ENCODE peak calls at places on chromosome 3, in ten cellular contexts. One of them, this sample, is unnamed.

GRCh38 chr3:16377847-16378302 is 112.9 kb downstream of the OXNAD1 start:
- DNase-seq in RWPE2: no peak
- DNase-seq in CD8-positive, alpha-beta T cell: no peak
- DNase-seq in ovary: no peak
- DNase-seq in K562: no peak
- DNase-seq in lower lobe of right lung: no peak
- DNase-seq in heart left ventricle: no peak
- DNase-seq in Peyer's patch: no peak
- DNase-seq in tibial artery: no peak
- DNase-seq in A549: no peak
- DNase-seq in this sample: no peak

GRCh38 chr3:107690522-107691138 is 167.9 kb downstream of the BBX start:
- DNase-seq in K562: peak; percentile 10
- DNase-seq in CD8-positive, alpha-beta T cell: no peak
- DNase-seq in RWPE2: no peak
- DNase-seq in A549: peak; percentile 30
- DNase-seq in ovary: no peak
- DNase-seq in tibial artery: no peak
- DNase-seq in heart left ventricle: no peak
- DNase-seq in lower lobe of right lung: no peak
- DNase-seq in Peyer's patch: no peak
- DNase-seq in this sample: no peak

GRCh38 chr3:149247025-149247710 is 25.5 kb upstream of the CP start:
- DNase-seq in RWPE2: no peak
- DNase-seq in ovary: no peak
- DNase-seq in K562: no peak
- DNase-seq in lower lobe of right lung: no peak
- DNase-seq in Peyer's patch: no peak
- DNase-seq in heart left ventricle: no peak
- DNase-seq in A549: no peak
- DNase-seq in CD8-positive, alpha-beta T cell: no peak
- DNase-seq in tibial artery: no peak
- DNase-seq in this sample: no peak

GRCh38 chr3:88031543-88032148 is 27.2 kb downstream of the CGGBP1 start:
- DNase-seq in lower lobe of right lung: no peak
- DNase-seq in CD8-positive, alpha-beta T cell: no peak
- DNase-seq in tibial artery: no peak
- DNase-seq in RWPE2: no peak
- DNase-seq in Peyer's patch: no peak
- DNase-seq in K562: no peak
- DNase-seq in A549: peak; percentile 19
- DNase-seq in heart left ventricle: no peak
- DNase-seq in ovary: no peak
- DNase-seq in this sample: no peak

GRCh38 chr3:142586803-142587406 is 8.4 kb upstream of the ATR start:
- DNase-seq in Peyer's patch: no peak
- DNase-seq in ovary: no peak
- DNase-seq in CD8-positive, alpha-beta T cell: no peak
- DNase-seq in RWPE2: no peak
- DNase-seq in lower lobe of right lung: no peak
- DNase-seq in tibial artery: no peak
- DNase-seq in K562: peak; percentile 44
- DNase-seq in A549: peak; percentile 84
- DNase-seq in heart left ventricle: no peak
- DNase-seq in this sample: no peak

GRCh38 chr3:127365383-127365782 is 77.5 kb upstream of the PRR20G start:
- DNase-seq in heart left ventricle: no peak
- DNase-seq in CD8-positive, alpha-beta T cell: no peak
- DNase-seq in RWPE2: no peak
- DNase-seq in lower lobe of right lung: no peak
- DNase-seq in Peyer's patch: peak; percentile 43
- DNase-seq in K562: no peak
- DNase-seq in A549: no peak
- DNase-seq in ovary: no peak
- DNase-seq in tibial artery: no peak
- DNase-seq in this sample: no peak

GRCh38 chr3:10816019-10816862 is at the start of gene SLC6A11:
- DNase-seq in ovary: no peak
- DNase-seq in tibial artery: no peak
- DNase-seq in lower lobe of right lung: no peak
- DNase-seq in Peyer's patch: no peak
- DNase-seq in RWPE2: no peak
- DNase-seq in CD8-positive, alpha-beta T cell: no peak
- DNase-seq in heart left ventricle: no peak
- DNase-seq in A549: no peak
- DNase-seq in K562: no peak
- DNase-seq in this sample: peak; percentile 48

GRCh38 chr3:48674505-48674904 is 11.2 kb downstream of the NCKIPSD start:
- DNase-seq in ovary: no peak
- DNase-seq in RWPE2: peak; percentile 51
- DNase-seq in lower lobe of right lung: no peak
- DNase-seq in Peyer's patch: no peak
- DNase-seq in CD8-positive, alpha-beta T cell: no peak
- DNase-seq in tibial artery: no peak
- DNase-seq in A549: no peak
- DNase-seq in K562: no peak
- DNase-seq in heart left ventricle: no peak
- DNase-seq in this sample: no peak

GRCh38 chr3:183151716-183152385 is 10.7 kb downstream of the LAMP3 start:
- DNase-seq in heart left ventricle: no peak
- DNase-seq in RWPE2: no peak
- DNase-seq in CD8-positive, alpha-beta T cell: no peak
- DNase-seq in K562: no peak
- DNase-seq in tibial artery: no peak
- DNase-seq in lower lobe of right lung: peak; percentile 57
- DNase-seq in ovary: no peak
- DNase-seq in Peyer's patch: no peak
- DNase-seq in A549: no peak
- DNase-seq in this sample: no peak

GRCh38 chr3:139630532-139630931 is 47.2 kb downstream of the NMNAT3 start:
- DNase-seq in RWPE2: no peak
- DNase-seq in heart left ventricle: no peak
- DNase-seq in CD8-positive, alpha-beta T cell: no peak
- DNase-seq in ovary: no peak
- DNase-seq in K562: no peak
- DNase-seq in Peyer's patch: no peak
- DNase-seq in tibial artery: no peak
- DNase-seq in lower lobe of right lung: no peak
- DNase-seq in A549: no peak
- DNase-seq in this sample: no peak

GRCh38 chr3:38349684-38350359 is 3.2 kb downstream of the XYLB start:
- DNase-seq in tibial artery: no peak
- DNase-seq in Peyer's patch: no peak
- DNase-seq in A549: no peak
- DNase-seq in K562: no peak
- DNase-seq in heart left ventricle: no peak
- DNase-seq in RWPE2: no peak
- DNase-seq in lower lobe of right lung: no peak
- DNase-seq in CD8-positive, alpha-beta T cell: no peak
- DNase-seq in ovary: no peak
- DNase-seq in this sample: no peak

DNA sequence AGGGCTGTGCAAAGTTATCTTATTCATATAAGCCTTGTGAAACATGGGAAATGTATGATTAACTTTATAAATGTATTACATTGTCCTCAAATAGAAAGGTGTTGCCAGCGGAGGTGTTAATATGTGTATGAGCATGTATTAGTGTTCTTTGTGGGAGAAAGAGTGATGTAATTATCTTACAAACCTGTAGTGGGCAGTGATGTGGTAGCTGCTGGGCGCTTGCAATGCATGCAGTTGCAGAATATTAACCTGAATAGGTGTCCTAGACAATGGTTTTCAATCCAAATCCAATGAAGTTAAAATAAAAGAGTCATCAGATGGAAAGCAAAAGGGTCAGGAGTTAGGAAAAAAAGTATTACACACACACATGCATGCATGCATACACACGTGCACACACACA is 881.3 kb upstream of the CADM2 start:
- DNase-seq in CD8-positive, alpha-beta T cell: no peak
- DNase-seq in heart left ventricle: no peak
- DNase-seq in Peyer's patch: no peak
- DNase-seq in A549: no peak
- DNase-seq in K562: no peak
- DNase-seq in RWPE2: no peak
- DNase-seq in lower lobe of right lung: no peak
- DNase-seq in tibial artery: no peak
- DNase-seq in ovary: no peak
- DNase-seq in this sample: no peak
- TF ChIP-seq CTCF in CD8-positive, alpha-beta T cell: no peak
- TF ChIP-seq CTCF in heart left ventricle: no peak
- TF ChIP-seq CTCF in Peyer's patch: no peak
- TF ChIP-seq CTCF in A549: peak; percentile 20
- TF ChIP-seq CTCF in K562: peak; percentile 9
- TF ChIP-seq CTCF in RWPE2: peak; percentile 71
- TF ChIP-seq CTCF in lower lobe of right lung: no peak
- TF ChIP-seq CTCF in tibial artery: no peak
- TF ChIP-seq CTCF in ovary: no peak
- TF ChIP-seq CTCF in this sample: no peak

DNA sequence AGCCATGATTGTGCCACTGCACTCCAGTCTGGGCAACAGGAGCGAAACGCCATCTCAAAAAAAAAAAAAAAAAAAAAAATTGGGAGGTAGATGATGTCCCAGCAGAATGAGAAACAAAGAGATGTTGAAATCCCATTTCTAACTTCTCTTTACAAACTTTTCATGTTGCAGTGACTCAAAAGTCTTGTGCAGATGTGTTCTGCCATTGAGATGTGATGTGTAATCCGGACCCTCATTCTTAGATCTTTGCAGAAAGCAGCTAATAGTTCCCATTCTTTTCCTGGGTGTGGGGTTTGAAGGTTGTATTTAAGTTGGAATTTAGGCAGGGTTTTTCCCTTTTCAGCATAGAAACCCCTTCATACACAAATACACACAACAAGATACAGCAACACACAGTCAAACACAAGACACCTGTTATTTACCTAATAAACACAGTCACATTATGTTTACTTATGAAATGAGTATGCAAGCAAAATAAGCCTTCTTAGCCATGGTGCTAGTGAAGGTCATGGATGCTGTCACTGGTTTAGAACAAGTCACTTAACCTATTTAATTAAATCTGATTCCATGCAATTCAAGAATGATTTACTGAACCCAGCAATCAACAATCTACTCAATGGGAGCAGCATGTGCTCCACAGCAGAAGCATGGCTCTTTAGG is 14.9 kb downstream of the SIAH2 start:
- DNase-seq in lower lobe of right lung: no peak
- DNase-seq in K562: no peak
- DNase-seq in RWPE2: no peak
- DNase-seq in heart left ventricle: no peak
- DNase-seq in Peyer's patch: no peak
- DNase-seq in CD8-positive, alpha-beta T cell: no peak
- DNase-seq in A549: no peak
- DNase-seq in ovary: no peak
- DNase-seq in tibial artery: no peak
- DNase-seq in this sample: no peak
- H3K27ac ChIP-seq in lower lobe of right lung: no peak overlapping the region
- H3K27ac ChIP-seq in K562: no peak overlapping the region
- H3K27ac ChIP-seq in RWPE2: no peak overlapping the region
- H3K27ac ChIP-seq in heart left ventricle: no peak overlapping the region
- H3K27ac ChIP-seq in Peyer's patch: no peak overlapping the region
- H3K27ac ChIP-seq in CD8-positive, alpha-beta T cell: no peak overlapping the region
- H3K27ac ChIP-seq in A549: no peak overlapping the region
- H3K27ac ChIP-seq in ovary: no peak overlapping the region
- H3K27ac ChIP-seq in tibial artery: no peak overlapping the region
- H3K27ac ChIP-seq in this sample: no peak overlapping the region

DNA sequence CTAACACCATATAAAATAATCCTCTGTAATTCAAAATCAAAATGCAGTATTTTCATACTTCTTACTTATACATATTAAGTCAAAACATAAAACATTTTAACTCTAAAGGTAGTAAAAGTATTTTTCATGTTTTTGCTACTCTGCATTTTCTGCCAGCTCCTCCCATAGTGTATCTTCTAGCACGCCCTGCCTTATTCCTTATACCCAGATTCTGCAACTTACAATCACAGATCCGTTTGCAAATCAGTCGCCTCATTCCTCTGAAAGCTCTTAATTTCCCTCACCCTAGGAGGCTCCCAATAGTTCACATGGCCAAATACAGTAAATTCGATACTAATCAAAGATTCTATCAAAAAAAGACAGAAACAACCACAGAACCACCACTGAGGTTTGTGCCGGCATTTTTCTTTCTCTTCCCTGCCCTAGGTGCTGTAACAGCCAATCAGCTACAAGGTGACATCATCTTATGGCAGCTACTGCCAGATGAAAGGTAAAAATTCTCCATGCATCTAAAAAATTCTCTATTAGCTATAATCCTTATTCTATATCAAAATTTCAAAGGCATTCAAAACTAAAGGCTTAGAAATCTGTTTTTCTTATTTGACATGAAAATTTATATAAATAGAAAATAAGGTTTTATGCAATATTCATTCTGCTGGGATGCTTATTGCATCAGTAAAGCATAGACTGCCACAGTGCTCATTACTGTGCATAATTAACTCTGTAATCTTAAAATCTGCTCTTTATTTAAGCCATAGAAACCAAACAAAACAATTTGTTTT is 72.8 kb downstream of the CLASP2 start:
- DNase-seq in heart left ventricle: no peak
- DNase-seq in CD8-positive, alpha-beta T cell: peak; percentile 4
- DNase-seq in K562: peak; percentile 27
- DNase-seq in ovary: no peak
- DNase-seq in RWPE2: no peak
- DNase-seq in A549: peak; percentile 12
- DNase-seq in lower lobe of right lung: no peak
- DNase-seq in Peyer's patch: no peak
- DNase-seq in tibial artery: no peak
- DNase-seq in this sample: peak; percentile 47
- H3K4me3 ChIP-seq in heart left ventricle: peak overlapping the region; percentile 46
- H3K4me3 ChIP-seq in CD8-positive, alpha-beta T cell: no peak overlapping the region
- H3K4me3 ChIP-seq in K562: no peak overlapping the region
- H3K4me3 ChIP-seq in ovary: peak overlapping the region; percentile 31
- H3K4me3 ChIP-seq in RWPE2: no peak overlapping the region
- H3K4me3 ChIP-seq in A549: no peak overlapping the region
- H3K4me3 ChIP-seq in lower lobe of right lung: peak overlapping the region; percentile 27
- H3K4me3 ChIP-seq in Peyer's patch: peak overlapping the region; percentile 43
- H3K4me3 ChIP-seq in tibial artery: no peak overlapping the region
- H3K4me3 ChIP-seq in this sample: peak overlapping the region; percentile 59

DNA sequence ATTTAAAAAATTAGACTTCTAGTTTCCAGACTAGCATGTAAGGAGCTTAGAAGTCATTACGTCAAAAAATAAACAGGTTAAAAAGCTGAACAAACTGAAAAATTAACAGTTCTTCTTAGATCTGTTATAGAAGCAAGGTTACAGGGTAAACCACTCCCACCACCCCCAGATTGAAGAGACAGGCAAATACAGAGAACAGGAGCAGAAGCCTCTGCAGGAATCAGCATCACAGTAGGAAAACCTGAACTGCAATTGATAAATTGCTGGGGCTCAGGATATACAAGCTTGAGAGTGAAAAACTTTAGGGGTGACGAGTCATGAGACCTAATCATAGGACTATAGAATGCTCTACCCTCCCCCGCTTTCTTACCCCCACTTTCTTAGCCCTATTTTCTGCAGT is 222.3 kb downstream of the UBE2E2 start:
- DNase-seq in RWPE2: no peak
- DNase-seq in A549: no peak
- DNase-seq in Peyer's patch: no peak
- DNase-seq in tibial artery: no peak
- DNase-seq in CD8-positive, alpha-beta T cell: no peak
- DNase-seq in heart left ventricle: no peak
- DNase-seq in lower lobe of right lung: no peak
- DNase-seq in ovary: no peak
- DNase-seq in K562: no peak
- DNase-seq in this sample: no peak
- TF ChIP-seq CTCF in RWPE2: no peak
- TF ChIP-seq CTCF in A549: no peak
- TF ChIP-seq CTCF in Peyer's patch: no peak
- TF ChIP-seq CTCF in tibial artery: no peak
- TF ChIP-seq CTCF in CD8-positive, alpha-beta T cell: no peak
- TF ChIP-seq CTCF in heart left ventricle: no peak
- TF ChIP-seq CTCF in lower lobe of right lung: no peak
- TF ChIP-seq CTCF in ovary: no peak
- TF ChIP-seq CTCF in K562: no peak
- TF ChIP-seq CTCF in this sample: no peak

This sample was measured in dorsolateral prefrontal cortex.